ENCODE peak calls at places on chromosome 7, in five cellular contexts. I is HCT116, V is A549, U is HepG2, X is K562. T is an unnamed sample.
A peak's percentile ranks its signal among the peaks of the same experiment; 100 is the strongest.

GRCh38 chr7:121960678-121961461 is 87.9 kb downstream of the PTPRZ1 start:
- DNase-seq in V (peak; percentile 4), X (no peak), I (peak; percentile 57), U (no peak), T (peak; percentile 87)

GRCh38 chr7:107208046-107208458 is 39.2 kb downstream of the HBP1 start:
- DNase-seq in X (no peak), V (no peak), U (no peak), I (no peak), T (peak; percentile 41)

GRCh38 chr7:104252409-104253134 is 44.8 kb upstream of the ORC5 start:
- DNase-seq in V (peak; percentile 35), I (peak; percentile 16), X (peak; percentile 14), U (peak; percentile 12), T (no peak)

GRCh38 chr7:66140924-66141323 is 26.3 kb downstream of the CRCP start:
- DNase-seq in V (peak; percentile 51), U (no peak), I (no peak), X (no peak), T (peak; percentile 84)

GRCh38 chr7:31305260-31305659 is 35.3 kb downstream of the NEUROD6 start:
- DNase-seq in U (no peak), I (no peak), X (no peak), V (no peak), T (no peak)

GRCh38 chr7:873367-874002 is 2.9 kb upstream of the GET4 start:
- DNase-seq in I (peak; percentile 72), U (peak; percentile 79), V (peak; percentile 90), X (peak; percentile 86), T (peak; percentile 75)

GRCh38 chr7:157514306-157514705 is 177.5 kb downstream of the DNAJB6 start:
- DNase-seq in X (no peak), V (no peak), U (no peak), I (no peak), T (no peak)

GRCh38 chr7:134755422-134756022 is 23.9 kb upstream of the CALD1 start:
- DNase-seq in U (no peak), V (peak; percentile 14), X (no peak), I (no peak), T (no peak)

GRCh38 chr7:1250901-1251300 is 18.2 kb downstream of the UNCX start:
- DNase-seq in I (no peak), U (no peak), X (no peak), V (no peak), T (no peak)

GRCh38 chr7:150945171-150945852 is 32.8 kb downstream of the KCNH2 start:
- DNase-seq in X (no peak), I (no peak), V (no peak), U (no peak), T (no peak)

GRCh38 chr7:111012799-111013675 is 77.9 kb upstream of the LRRN3 start:
- DNase-seq in X (no peak), I (no peak), U (no peak), V (no peak), T (no peak)

GRCh38 chr7:94133460-94133859 is 129.3 kb upstream of the BET1 start:
- DNase-seq in V (no peak), U (no peak), X (no peak), I (no peak), T (no peak)

GRCh38 chr7:140342732-140343514 is 55.4 kb downstream of the SLC37A3 start:
- DNase-seq in U (peak; percentile 29), X (peak; percentile 59), V (peak; percentile 42), I (peak; percentile 8), T (peak; percentile 63)

GRCh38 chr7:34320926-34321609 is 336.9 kb upstream of the NPSR1 start:
- DNase-seq in U (peak; percentile 67), V (peak; percentile 78), X (peak; percentile 57), I (peak; percentile 54), T (peak; percentile 58)

GRCh38 chr7:128155100-128155763 is 85.8 kb upstream of the LEP start:
- DNase-seq in X (peak; percentile 53), V (no peak), U (no peak), I (no peak), T (no peak)

GRCh38 chr7:83159731-83160130 is 3.0 kb downstream of the PCLO start:
- DNase-seq in V (no peak), I (no peak), U (no peak), X (no peak), T (no peak)

GRCh38 chr7:139393621-139394215 is 34.0 kb downstream of the LUC7L2 start:
- DNase-seq in X (no peak), V (no peak), I (no peak), U (no peak), T (no peak)

GRCh38 chr7:112869111-112869774 is 79.0 kb upstream of the TMEM168 start:
- DNase-seq in V (peak; percentile 55), X (peak; percentile 79), U (peak; percentile 52), I (peak; percentile 41), T (peak; percentile 28)

GRCh38 chr7:16939161-16939560 is 57.4 kb upstream of the AGR3 start:
- DNase-seq in V (no peak), I (no peak), U (no peak), X (no peak), T (no peak)

GRCh38 chr7:133742709-133743538 is 384.2 kb upstream of the LRGUK start:
- DNase-seq in V (peak; percentile 31), I (no peak), U (no peak), X (no peak), T (peak; percentile 36)

GRCh38 chr7:88789480-88790064 is 6.0 kb downstream of the TEX47 start:
- DNase-seq in I (peak; percentile 23), U (no peak), V (peak; percentile 27), X (peak; percentile 9), T (peak; percentile 2)

GRCh38 chr7:147535619-147536200 is 1054.9 kb upstream of the C7orf33 start:
- DNase-seq in U (no peak), I (no peak), V (no peak), X (no peak), T (peak; percentile 69)

GRCh38 chr7:120402368-120402767 is 129.4 kb downstream of the KCND2 start:
- DNase-seq in I (no peak), U (no peak), X (no peak), V (no peak), T (peak; percentile 0)

GRCh38 chr7:68994841-68995240 is 603.4 kb upstream of the AUTS2 start:
- DNase-seq in U (no peak), V (no peak), X (no peak), I (no peak), T (no peak)

DNA sequence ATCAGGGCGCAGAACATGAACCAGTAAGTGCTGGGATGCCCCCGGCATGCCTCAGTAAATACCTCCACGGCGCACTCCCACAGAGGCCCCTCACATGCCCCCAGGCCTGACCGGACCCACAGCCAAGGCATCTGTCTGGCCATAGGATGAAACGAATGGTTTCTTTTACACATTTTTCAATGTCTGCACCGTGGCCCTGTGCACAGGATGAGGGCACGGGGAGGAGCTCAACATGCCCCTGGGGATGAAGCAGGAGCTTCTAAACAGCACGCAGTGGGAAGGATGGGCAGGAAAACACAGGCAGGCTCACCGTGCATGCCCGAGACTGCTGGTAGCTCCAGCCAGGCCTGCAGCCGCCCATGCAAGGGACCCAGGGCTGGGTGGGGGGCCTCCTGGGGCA is 283.3 kb downstream of the TNS3 start:
- DNase-seq in V (no peak), I (no peak), U (no peak), X (no peak), T (no peak)
- TF ChIP-seq CEBPB in V (no peak), I (no peak), U (no peak), X (no peak), T (no peak)

GRCh38 chr7:75727881-75728592 is 10.7 kb downstream of the HIP1 start:
- DNase-seq in I (peak; percentile 77), U (peak; percentile 91), X (no peak), V (peak; percentile 79), T (peak; percentile 52)
- TF ChIP-seq CEBPB in I (no peak), U (no peak), X (no peak), V (no peak), T (no peak)

GRCh38 chr7:136869006-136869961 is 832 bp downstream of the CHRM2 start:
- DNase-seq in V (no peak), X (no peak), I (no peak), U (no peak), T (peak; percentile 59)
- TF ChIP-seq CEBPB in V (no peak), X (no peak), I (no peak), U (no peak), T (no peak)

GRCh38 chr7:25192043-25192442 is 36.2 kb downstream of the NPVF start:
- DNase-seq in U (no peak), V (no peak), I (no peak), X (no peak), T (no peak)

GRCh38 chr7:25194036-25194435 is 34.2 kb downstream of the NPVF start:
- DNase-seq in U (no peak), X (no peak), V (no peak), I (no peak), T (no peak)

DNA sequence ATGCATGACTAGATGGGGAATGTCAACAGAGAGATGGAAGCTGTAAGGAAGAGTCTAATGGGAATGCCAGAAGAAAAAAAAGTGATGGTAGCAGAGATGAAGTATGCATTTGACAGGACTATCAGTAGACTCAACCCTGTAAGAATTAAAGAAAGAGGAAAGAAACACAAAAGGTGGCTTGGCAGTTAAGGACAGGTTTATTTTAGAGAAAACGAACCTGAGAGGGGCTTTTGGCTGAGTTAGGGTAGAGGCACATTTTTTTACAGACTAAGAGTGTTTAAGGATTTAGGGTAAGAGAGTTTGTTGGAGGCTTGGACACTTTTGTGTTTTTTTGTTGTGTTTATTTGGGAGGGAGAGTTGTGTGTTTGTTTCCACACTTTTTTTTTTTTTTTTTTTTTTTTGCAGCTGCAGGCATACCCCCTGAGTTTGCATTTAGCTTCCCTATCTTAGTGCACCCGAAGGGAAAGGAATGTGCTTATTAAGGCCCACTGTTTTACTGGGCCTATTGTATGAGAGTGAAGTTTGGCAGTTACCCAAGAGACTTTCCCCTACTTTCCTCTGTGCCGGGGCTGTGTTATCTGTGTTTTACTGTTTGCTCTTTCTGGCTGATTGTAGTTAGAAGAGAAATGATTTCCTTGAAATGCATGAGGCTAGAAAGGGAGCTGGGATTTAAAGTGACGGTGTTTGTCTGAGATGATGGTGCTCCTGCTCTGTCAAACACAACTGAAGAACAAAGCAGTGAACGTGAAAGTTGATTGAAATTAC is 32.0 kb downstream of the NPVF start:
- DNase-seq in X (no peak), V (no peak), U (peak; percentile 71), I (no peak), T (no peak)
- TF ChIP-seq CEBPB in X (no peak), V (no peak), U (no peak), I (no peak), T (no peak)

GRCh38 chr7:108345710-108346336 is 110.4 kb downstream of the NRCAM start:
- DNase-seq in X (no peak), I (no peak), V (no peak), U (no peak), T (no peak)

GRCh38 chr7:108348913-108349312 is 107.3 kb downstream of the NRCAM start:
- DNase-seq in V (peak; percentile 38), I (no peak), X (no peak), U (no peak), T (peak; percentile 29)

GRCh38 chr7:108347616-108348015 is 108.6 kb downstream of the NRCAM start:
- DNase-seq in I (no peak), X (peak; percentile 18), U (peak; percentile 27), V (peak; percentile 23), T (peak; percentile 49)

GRCh38 chr7:108351715-108352114 is 104.5 kb downstream of the NRCAM start:
- DNase-seq in U (peak; percentile 79), X (no peak), I (no peak), V (peak; percentile 57), T (no peak)
- TF ChIP-seq CEBPB in U (peak; percentile 68), X (no peak), I (no peak), V (peak; percentile 74), T (no peak)

GRCh38 chr7:55260171-55260570 is 105.0 kb upstream of the LANCL2 start:
- DNase-seq in V (no peak), X (no peak), U (no peak), I (no peak), T (no peak)
- TF ChIP-seq CEBPB in V (no peak), X (no peak), U (no peak), I (no peak), T (no peak)

T was measured in IMR-90.